ENCODE peak calls at places on chromosomes 4 and X, in nine cellular contexts. P is ureter; U is small intestine; J is central memory CD4-positive, alpha-beta T cell; Z is left ventricle myocardium inferior; M is fibroblast of gingiva; A is NCI-H1048; O is glomerular endothelial cell; V is H9. K is an unnamed sample.

GRCh38 chr4:13481569-13481968 is 2.6 kb downstream of the RAB28 start:
- DNase-seq in P (no peak), U (no peak), J (no peak), Z (no peak), M (peak; percentile 2), A (no peak), O (no peak), V (no peak), K (no peak)

GRCh38 chr4:18858229-18858922 is 836.8 kb upstream of the LCORL start:
- DNase-seq in P (no peak), U (no peak), J (no peak), Z (no peak), M (no peak), A (no peak), O (no peak), V (no peak), K (no peak)

GRCh38 chrX:13432776-13433605 is 113.1 kb upstream of the ATXN3L start:
- DNase-seq in P (no peak), U (no peak), J (no peak), Z (no peak), M (peak; percentile 91), A (no peak), O (no peak), V (no peak), K (no peak)

GRCh38 chr4:158540125-158540907 is 18.6 kb downstream of the RXFP1 start:
- DNase-seq in P (no peak), U (no peak), J (no peak), Z (no peak), M (no peak), A (no peak), O (no peak), V (no peak), K (no peak)

GRCh38 chrX:27674491-27674890 is 84.3 kb downstream of the DCAF8L2 start:
- DNase-seq in P (no peak), U (no peak), J (no peak), Z (no peak), M (no peak), A (no peak), O (no peak), V (no peak), K (no peak)

GRCh38 chr4:6714954-6715353 is 1.0 kb upstream of the BLOC1S4 start:
- DNase-seq in P (no peak), U (no peak), J (no peak), Z (no peak), M (no peak), A (no peak), O (no peak), V (no peak), K (no peak)

GRCh38 chr4:188934320-188934975 is 795.2 kb downstream of the TRIML1 start:
- DNase-seq in P (no peak), U (peak; percentile 8), J (no peak), Z (no peak), M (peak; percentile 11), A (no peak), O (no peak), V (no peak), K (no peak)

GRCh38 chrX:37976153-37976552 is 30.2 kb upstream of the SYTL5 start:
- DNase-seq in P (no peak), U (no peak), J (no peak), Z (no peak), M (no peak), A (no peak), O (no peak), V (no peak), K (no peak)

GRCh38 chr4:110526589-110526988 is 50.6 kb downstream of the ENPEP start:
- DNase-seq in P (no peak), U (no peak), J (no peak), Z (no peak), M (no peak), A (no peak), O (no peak), V (no peak), K (no peak)

GRCh38 chrX:40173662-40174593 is 76.2 kb upstream of the BCOR start:
- DNase-seq in P (peak; percentile 68), U (peak; percentile 79), J (peak; percentile 45), Z (no peak), M (no peak), A (no peak), O (no peak), V (peak; percentile 68), K (no peak)

GRCh38 chr4:112765317-112765989 is 128.5 kb downstream of the LARP7 start:
- DNase-seq in P (no peak), U (no peak), J (no peak), Z (no peak), M (no peak), A (no peak), O (no peak), V (no peak), K (no peak)

GRCh38 chr4:161714928-161715327 is 448.9 kb downstream of the FSTL5 start:
- DNase-seq in P (no peak), U (no peak), J (no peak), Z (no peak), M (no peak), A (no peak), O (no peak), V (no peak), K (no peak)

GRCh38 chrX:39638526-39638925 is 459.2 kb downstream of the BCOR start:
- DNase-seq in P (no peak), U (no peak), J (no peak), Z (no peak), M (no peak), A (no peak), O (no peak), V (no peak), K (no peak)

GRCh38 chrX:131046596-131046995 is 11.6 kb upstream of the ARHGAP36 start:
- DNase-seq in P (no peak), U (no peak), J (no peak), Z (no peak), M (no peak), A (no peak), O (no peak), V (no peak), K (no peak)

GRCh38 chr4:56424697-56425514 is 10.5 kb downstream of the PPAT start:
- DNase-seq in P (no peak), U (peak; percentile 40), J (peak; percentile 37), Z (no peak), M (peak; percentile 21), A (no peak), O (no peak), V (no peak), K (no peak)

GRCh38 chr4:2964077-2964471 is 703 bp downstream of the GRK4 start:
- DNase-seq in P (no peak), U (no peak), J (no peak), Z (no peak), M (no peak), A (no peak), O (no peak), V (no peak), K (no peak)

GRCh38 chr4:5963611-5964010 is 54.6 kb downstream of the C4orf50 start:
- DNase-seq in P (no peak), U (no peak), J (no peak), Z (no peak), M (no peak), A (no peak), O (no peak), V (no peak), K (no peak)

GRCh38 chr4:122364700-122365404 is 14.0 kb upstream of the ADAD1 start:
- DNase-seq in P (no peak), U (peak; percentile 6), J (no peak), Z (no peak), M (no peak), A (no peak), O (no peak), V (peak; percentile 49), K (no peak)

GRCh38 chrX:4994855-4995254 is 1233.8 kb downstream of the NLGN4X start:
- DNase-seq in P (no peak), U (no peak), J (no peak), Z (no peak), M (no peak), A (no peak), O (no peak), V (no peak), K (no peak)

GRCh38 chr4:147578057-147578476 is 39.1 kb upstream of the TMEM184C start:
- DNase-seq in P (no peak), U (no peak), J (no peak), Z (no peak), M (peak; percentile 99), A (no peak), O (peak; percentile 92), V (no peak), K (peak; percentile 17)

GRCh38 chr4:127623755-127624087 is 9.0 kb upstream of the INTU start:
- DNase-seq in P (no peak), U (no peak), J (no peak), Z (no peak), M (no peak), A (no peak), O (no peak), V (no peak), K (no peak)

GRCh38 chrX:8890794-8891193 is 89.6 kb upstream of the FAM9A start:
- DNase-seq in P (no peak), U (no peak), J (no peak), Z (no peak), M (no peak), A (no peak), O (no peak), V (no peak), K (no peak)

GRCh38 chr4:478373-478772 is 20.6 kb downstream of the ZNF721 start:
- DNase-seq in P (no peak), U (no peak), J (no peak), Z (no peak), M (peak; percentile 6), A (no peak), O (no peak), V (no peak), K (no peak)

GRCh38 chr4:39649639-39650265 is 11.1 kb upstream of the SMIM14 start:
- DNase-seq in P (no peak), U (peak; percentile 23), J (no peak), Z (no peak), M (no peak), A (no peak), O (no peak), V (no peak), K (no peak)

GRCh38 chr4:102623622-102624021 is 122.5 kb downstream of the NFKB1 start:
- DNase-seq in P (no peak), U (no peak), J (no peak), Z (no peak), M (no peak), A (no peak), O (no peak), V (peak; percentile 41), K (no peak)

GRCh38 chr4:1414831-1415680 is 8.8 kb upstream of the NKX1-1 start:
- DNase-seq in P (no peak), U (no peak), J (no peak), Z (no peak), M (no peak), A (no peak), O (no peak), V (peak; percentile 38), K (no peak)

GRCh38 chrX:45850775-45851433 is 650.2 kb upstream of the DIPK2B start:
- DNase-seq in P (no peak), U (peak; percentile 43), J (peak; percentile 4), Z (no peak), M (peak; percentile 26), A (no peak), O (no peak), V (peak; percentile 30), K (no peak)

GRCh38 chr4:183955666-183956065 is 50.6 kb downstream of the STOX2 start:
- DNase-seq in P (no peak), U (no peak), J (no peak), Z (no peak), M (no peak), A (no peak), O (no peak), V (no peak), K (no peak)

GRCh38 chrX:94041881-94042280 is 367.9 kb downstream of the FAM133A start:
- DNase-seq in P (no peak), U (no peak), J (no peak), Z (no peak), M (no peak), A (no peak), O (no peak), V (no peak), K (no peak)

GRCh38 chr4:10160280-10160856 is 43.8 kb upstream of the WDR1 start:
- DNase-seq in P (no peak), U (peak; percentile 39), J (peak; percentile 12), Z (no peak), M (peak; percentile 14), A (no peak), O (no peak), V (peak; percentile 30), K (no peak)

GRCh38 chr4:149999485-150000074 is 78.7 kb upstream of the DCLK2 start:
- DNase-seq in P (no peak), U (peak; percentile 37), J (no peak), Z (no peak), M (peak; percentile 76), A (peak; percentile 29), O (no peak), V (no peak), K (no peak)

K was measured in GOT3.